ENCODE peak calls at places on chromosome 5, in six cellular contexts. One of them, this sample, is unnamed.

GRCh38 chr5:96752341-96753016 is 55.3 kb downstream of the ERAP1 start:
- DNase-seq in endothelial cell: peak; percentile 62
- DNase-seq in NCI-H2081: peak; percentile 61
- DNase-seq in stimulated activated CD4-positive, alpha-beta T cell treated with anti-CD3 and anti-CD28 coated beads, Interleukin-2, amount 100 ng/mL, for 48 hours: peak; percentile 26
- DNase-seq in cerebellum: peak; percentile 66
- DNase-seq in activated T-cell treated with anti-CD3 and anti-CD28 coated beads for 1 hour: no peak
- DNase-seq in this sample: peak; percentile 66

GRCh38 chr5:159972538-159973362 is 36.2 kb upstream of the TTC1 start:
- DNase-seq in endothelial cell: no peak
- DNase-seq in NCI-H2081: no peak
- DNase-seq in stimulated activated CD4-positive, alpha-beta T cell treated with anti-CD3 and anti-CD28 coated beads, Interleukin-2, amount 100 ng/mL, for 48 hours: no peak
- DNase-seq in cerebellum: no peak
- DNase-seq in activated T-cell treated with anti-CD3 and anti-CD28 coated beads for 1 hour: no peak
- DNase-seq in this sample: no peak

GRCh38 chr5:169190860-169191259 is 110.1 kb downstream of the SLIT3 start:
- DNase-seq in endothelial cell: no peak
- DNase-seq in NCI-H2081: no peak
- DNase-seq in stimulated activated CD4-positive, alpha-beta T cell treated with anti-CD3 and anti-CD28 coated beads, Interleukin-2, amount 100 ng/mL, for 48 hours: no peak
- DNase-seq in cerebellum: no peak
- DNase-seq in activated T-cell treated with anti-CD3 and anti-CD28 coated beads for 1 hour: no peak
- DNase-seq in this sample: no peak

GRCh38 chr5:165014439-165014838 is 1509.0 kb downstream of the MAT2B start:
- DNase-seq in endothelial cell: no peak
- DNase-seq in NCI-H2081: no peak
- DNase-seq in stimulated activated CD4-positive, alpha-beta T cell treated with anti-CD3 and anti-CD28 coated beads, Interleukin-2, amount 100 ng/mL, for 48 hours: no peak
- DNase-seq in cerebellum: no peak
- DNase-seq in activated T-cell treated with anti-CD3 and anti-CD28 coated beads for 1 hour: no peak
- DNase-seq in this sample: no peak

GRCh38 chr5:5511904-5512416 is 89.5 kb downstream of the ICE1 start:
- DNase-seq in endothelial cell: no peak
- DNase-seq in NCI-H2081: no peak
- DNase-seq in stimulated activated CD4-positive, alpha-beta T cell treated with anti-CD3 and anti-CD28 coated beads, Interleukin-2, amount 100 ng/mL, for 48 hours: no peak
- DNase-seq in cerebellum: no peak
- DNase-seq in activated T-cell treated with anti-CD3 and anti-CD28 coated beads for 1 hour: no peak
- DNase-seq in this sample: no peak

GRCh38 chr5:125295405-125295872 is 549.0 kb upstream of the ZNF608 start:
- DNase-seq in endothelial cell: no peak
- DNase-seq in NCI-H2081: no peak
- DNase-seq in stimulated activated CD4-positive, alpha-beta T cell treated with anti-CD3 and anti-CD28 coated beads, Interleukin-2, amount 100 ng/mL, for 48 hours: no peak
- DNase-seq in cerebellum: no peak
- DNase-seq in activated T-cell treated with anti-CD3 and anti-CD28 coated beads for 1 hour: no peak
- DNase-seq in this sample: no peak

GRCh38 chr5:173775692-173776135 is 112.4 kb upstream of the CPEB4 start:
- DNase-seq in endothelial cell: no peak
- DNase-seq in NCI-H2081: no peak
- DNase-seq in stimulated activated CD4-positive, alpha-beta T cell treated with anti-CD3 and anti-CD28 coated beads, Interleukin-2, amount 100 ng/mL, for 48 hours: no peak
- DNase-seq in cerebellum: no peak
- DNase-seq in activated T-cell treated with anti-CD3 and anti-CD28 coated beads for 1 hour: no peak
- DNase-seq in this sample: no peak

GRCh38 chr5:174172104-174172965 is 126.8 kb downstream of the NSG2 start:
- DNase-seq in endothelial cell: no peak
- DNase-seq in NCI-H2081: no peak
- DNase-seq in stimulated activated CD4-positive, alpha-beta T cell treated with anti-CD3 and anti-CD28 coated beads, Interleukin-2, amount 100 ng/mL, for 48 hours: no peak
- DNase-seq in cerebellum: peak; percentile 63
- DNase-seq in activated T-cell treated with anti-CD3 and anti-CD28 coated beads for 1 hour: no peak
- DNase-seq in this sample: no peak

GRCh38 chr5:149924481-149924880 is 20.1 kb downstream of the PDE6A start:
- DNase-seq in endothelial cell: no peak
- DNase-seq in NCI-H2081: no peak
- DNase-seq in stimulated activated CD4-positive, alpha-beta T cell treated with anti-CD3 and anti-CD28 coated beads, Interleukin-2, amount 100 ng/mL, for 48 hours: no peak
- DNase-seq in cerebellum: no peak
- DNase-seq in activated T-cell treated with anti-CD3 and anti-CD28 coated beads for 1 hour: no peak
- DNase-seq in this sample: no peak

GRCh38 chr5:135398855-135399837 is at the start of gene MACROH2A1:
- DNase-seq in endothelial cell: peak; percentile 88
- DNase-seq in NCI-H2081: peak; percentile 67
- DNase-seq in stimulated activated CD4-positive, alpha-beta T cell treated with anti-CD3 and anti-CD28 coated beads, Interleukin-2, amount 100 ng/mL, for 48 hours: peak; percentile 78
- DNase-seq in cerebellum: peak; percentile 90
- DNase-seq in activated T-cell treated with anti-CD3 and anti-CD28 coated beads for 1 hour: peak; percentile 76
- DNase-seq in this sample: peak; percentile 93

GRCh38 chr5:64784451-64785025 is 15.8 kb downstream of the CWC27 start:
- DNase-seq in endothelial cell: peak; percentile 71
- DNase-seq in NCI-H2081: peak; percentile 66
- DNase-seq in stimulated activated CD4-positive, alpha-beta T cell treated with anti-CD3 and anti-CD28 coated beads, Interleukin-2, amount 100 ng/mL, for 48 hours: peak; percentile 68
- DNase-seq in cerebellum: peak; percentile 20
- DNase-seq in activated T-cell treated with anti-CD3 and anti-CD28 coated beads for 1 hour: peak; percentile 64
- DNase-seq in this sample: peak; percentile 78

GRCh38 chr5:125750538-125751186 is 672.5 kb upstream of the GRAMD2B start:
- DNase-seq in endothelial cell: no peak
- DNase-seq in NCI-H2081: no peak
- DNase-seq in stimulated activated CD4-positive, alpha-beta T cell treated with anti-CD3 and anti-CD28 coated beads, Interleukin-2, amount 100 ng/mL, for 48 hours: no peak
- DNase-seq in cerebellum: no peak
- DNase-seq in activated T-cell treated with anti-CD3 and anti-CD28 coated beads for 1 hour: no peak
- DNase-seq in this sample: no peak

GRCh38 chr5:94188725-94189124 is 429.7 kb downstream of the KIAA0825 start:
- DNase-seq in endothelial cell: no peak
- DNase-seq in NCI-H2081: no peak
- DNase-seq in stimulated activated CD4-positive, alpha-beta T cell treated with anti-CD3 and anti-CD28 coated beads, Interleukin-2, amount 100 ng/mL, for 48 hours: no peak
- DNase-seq in cerebellum: no peak
- DNase-seq in activated T-cell treated with anti-CD3 and anti-CD28 coated beads for 1 hour: no peak
- DNase-seq in this sample: no peak

GRCh38 chr5:16656561-16657191 is 39.9 kb upstream of the RETREG1 start:
- DNase-seq in endothelial cell: no peak
- DNase-seq in NCI-H2081: no peak
- DNase-seq in stimulated activated CD4-positive, alpha-beta T cell treated with anti-CD3 and anti-CD28 coated beads, Interleukin-2, amount 100 ng/mL, for 48 hours: no peak
- DNase-seq in cerebellum: no peak
- DNase-seq in activated T-cell treated with anti-CD3 and anti-CD28 coated beads for 1 hour: no peak
- DNase-seq in this sample: no peak

GRCh38 chr5:119270121-119270565 is 85.7 kb upstream of the TNFAIP8 start:
- DNase-seq in endothelial cell: no peak
- DNase-seq in NCI-H2081: no peak
- DNase-seq in stimulated activated CD4-positive, alpha-beta T cell treated with anti-CD3 and anti-CD28 coated beads, Interleukin-2, amount 100 ng/mL, for 48 hours: no peak
- DNase-seq in cerebellum: no peak
- DNase-seq in activated T-cell treated with anti-CD3 and anti-CD28 coated beads for 1 hour: no peak
- DNase-seq in this sample: no peak

GRCh38 chr5:98296426-98296825 is 477.0 kb upstream of the RGMB start:
- DNase-seq in endothelial cell: no peak
- DNase-seq in NCI-H2081: no peak
- DNase-seq in stimulated activated CD4-positive, alpha-beta T cell treated with anti-CD3 and anti-CD28 coated beads, Interleukin-2, amount 100 ng/mL, for 48 hours: no peak
- DNase-seq in cerebellum: no peak
- DNase-seq in activated T-cell treated with anti-CD3 and anti-CD28 coated beads for 1 hour: no peak
- DNase-seq in this sample: no peak

GRCh38 chr5:132834057-132834456 is 3.6 kb upstream of the SHROOM1 start:
- DNase-seq in endothelial cell: no peak
- DNase-seq in NCI-H2081: no peak
- DNase-seq in stimulated activated CD4-positive, alpha-beta T cell treated with anti-CD3 and anti-CD28 coated beads, Interleukin-2, amount 100 ng/mL, for 48 hours: no peak
- DNase-seq in cerebellum: no peak
- DNase-seq in activated T-cell treated with anti-CD3 and anti-CD28 coated beads for 1 hour: no peak
- DNase-seq in this sample: no peak

GRCh38 chr5:38742821-38743220 is 103.0 kb upstream of the OSMR start:
- DNase-seq in endothelial cell: no peak
- DNase-seq in NCI-H2081: no peak
- DNase-seq in stimulated activated CD4-positive, alpha-beta T cell treated with anti-CD3 and anti-CD28 coated beads, Interleukin-2, amount 100 ng/mL, for 48 hours: no peak
- DNase-seq in cerebellum: no peak
- DNase-seq in activated T-cell treated with anti-CD3 and anti-CD28 coated beads for 1 hour: no peak
- DNase-seq in this sample: no peak